ENCODE peak calls at places on chromosome 19, in five cellular contexts. D, E, C, O and U are unnamed samples.

GRCh38 chr19:45499196-45500180 is 1.2 kb downstream of the PPM1N start:
- DNase-seq in D (no peak), E (no peak), C (no peak), O (peak), U (peak)

GRCh38 chr19:55703790-55704215 is 28.8 kb downstream of the EPN1 start:
- DNase-seq in D (no peak), E (peak), C (no peak), O (peak), U (peak)

GRCh38 chr19:11279505-11280236 is 16.3 kb upstream of the TSPAN16 start:
- DNase-seq in D (no peak), E (no peak), C (no peak), O (no peak), U (peak)

GRCh38 chr19:51726049-51726448 is 2.3 kb upstream of the HAS1 start:
- DNase-seq in D (no peak), E (no peak), C (no peak), O (peak), U (no peak)

GRCh38 chr19:55212447-55212846 is 3.1 kb upstream of the PTPRH start:
- DNase-seq in D (no peak), E (no peak), C (peak), O (peak), U (peak)

GRCh38 chr19:13976446-13976845 is 24.1 kb downstream of the DCAF15 start:
- DNase-seq in D (no peak), E (no peak), C (no peak), O (no peak), U (no peak)

GRCh38 chr19:3655402-3656072 is 28.9 kb upstream of the CACTIN start:
- DNase-seq in D (no peak), E (peak), C (no peak), O (peak), U (peak)

GRCh38 chr19:50414850-50415660 is 3.7 kb upstream of the SPIB start:
- DNase-seq in D (peak), E (peak), C (peak), O (peak), U (peak)

GRCh38 chr19:53422551-53422950 is 9.2 kb upstream of the ZNF761 start:
- DNase-seq in D (no peak), E (no peak), C (no peak), O (no peak), U (no peak)

GRCh38 chr19:38514812-38515633 is 81.5 kb downstream of the RYR1 start:
- DNase-seq in D (peak), E (peak), C (peak), O (peak), U (peak)

GRCh38 chr19:45443462-45444317 is 20.0 kb upstream of the ERCC1 start:
- DNase-seq in D (peak), E (peak), C (peak), O (peak), U (peak)

GRCh38 chr19:55580628-55581144 is at the start of gene ZNF579:
- DNase-seq in D (peak), E (peak), C (peak), O (peak), U (peak)

GRCh38 chr19:28065026-28065425 is 1147.9 kb downstream of the UQCRFS1 start:
- DNase-seq in D (no peak), E (no peak), C (no peak), O (no peak), U (no peak)

GRCh38 chr19:47414469-47414868 is 4.9 kb downstream of the MEIS3 start:
- DNase-seq in D (no peak), E (no peak), C (no peak), O (no peak), U (peak)

GRCh38 chr19:38285567-38285966 is 18.5 kb upstream of the C19orf33 start:
- DNase-seq in D (no peak), E (no peak), C (no peak), O (no peak), U (no peak)

GRCh38 chr19:1630012-1630411 is 22.4 kb downstream of the TCF3 start:
- DNase-seq in D (no peak), E (no peak), C (no peak), O (no peak), U (no peak)

GRCh38 chr19:1627194-1627593 is 21.9 kb upstream of the UQCR11 start:
- DNase-seq in D (no peak), E (no peak), C (no peak), O (no peak), U (no peak)

GRCh38 chr19:1630811-1631210 is 21.6 kb downstream of the TCF3 start:
- DNase-seq in D (no peak), E (no peak), C (no peak), O (no peak), U (no peak)

GRCh38 chr19:1631557-1632100 is 20.8 kb downstream of the TCF3 start:
- DNase-seq in D (no peak), E (no peak), C (no peak), O (no peak), U (no peak)

DNA sequence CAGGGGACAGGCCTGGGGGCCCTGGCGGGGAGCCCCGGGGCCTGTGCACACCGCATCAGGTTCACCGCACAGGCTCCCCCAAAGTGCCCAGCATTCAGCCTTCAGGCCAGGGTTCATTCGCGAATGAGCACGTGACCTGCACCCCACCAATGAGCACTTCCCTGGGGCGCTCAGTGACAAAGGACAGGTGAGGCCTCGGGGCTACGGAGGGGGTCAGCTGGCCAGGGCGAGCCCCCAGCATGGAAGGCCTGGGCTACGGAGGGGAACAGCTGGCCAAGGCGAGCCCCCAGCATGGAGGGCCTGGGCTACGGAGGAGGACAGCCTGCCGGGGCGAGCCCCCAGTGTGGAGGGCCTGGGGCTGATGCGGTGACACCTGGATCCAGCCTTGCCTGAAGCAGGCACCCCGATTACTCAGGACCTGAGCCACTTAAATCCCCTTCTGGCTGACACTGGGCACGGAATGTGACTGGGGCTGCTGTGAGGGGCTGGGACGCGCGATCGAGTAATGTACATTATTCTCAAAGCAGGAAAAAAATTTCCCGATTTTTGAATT is 23.1 kb downstream of the TCF3 start:
- DNase-seq in D (no peak), E (no peak), C (no peak), O (no peak), U (no peak)
- TF ChIP-seq POLR2A in D (no peak), E (no peak), C (no peak), O (no peak), U (no peak)

DNA sequence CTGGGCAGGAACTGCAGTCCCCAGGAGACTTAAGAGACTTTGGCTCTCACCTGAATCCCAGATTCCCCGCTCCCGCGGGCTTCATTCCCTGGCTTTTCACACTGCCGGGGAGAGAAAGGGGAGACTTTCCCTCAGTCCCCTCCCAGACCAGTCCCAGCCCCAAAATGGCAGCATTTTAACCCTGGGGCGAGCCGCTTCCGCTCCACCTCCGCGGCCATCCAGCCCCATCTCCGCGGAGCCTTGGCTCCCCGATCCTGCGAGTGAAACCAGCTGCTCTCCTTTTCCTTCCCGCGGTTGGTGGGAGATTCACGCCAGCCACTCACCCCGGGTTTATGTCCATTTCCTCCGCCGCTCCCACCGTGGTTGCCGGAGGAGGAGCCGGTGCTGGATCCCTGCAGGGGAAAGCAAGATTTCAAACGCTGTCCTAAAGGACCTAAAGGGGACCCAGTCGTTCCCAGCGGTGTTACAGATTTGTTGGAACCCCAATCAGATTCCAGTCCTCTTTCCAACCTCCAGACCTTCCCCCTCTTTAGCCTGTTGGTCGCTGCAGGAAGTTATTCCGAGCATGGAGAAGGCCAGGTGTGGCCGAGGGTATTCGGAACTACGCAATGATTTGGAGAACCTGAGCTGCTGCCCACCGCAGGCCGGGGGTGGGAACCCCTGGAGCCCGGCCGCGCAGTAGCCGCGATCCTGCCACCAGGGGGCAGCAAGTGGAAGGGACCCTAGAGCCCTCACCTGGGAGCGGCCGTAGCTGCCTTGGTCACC is 3.4 kb downstream of the DMKN start:
- DNase-seq in D (peak), E (peak), C (peak), O (peak), U (peak)
- TF ChIP-seq POLR2A in D (no peak), E (no peak), C (no peak), O (no peak), U (no peak)

GRCh38 chr19:43780706-43781525 is at the start of gene KCNN4:
- DNase-seq in D (no peak), E (peak), C (peak), O (peak), U (peak)
- TF ChIP-seq POLR2A in D (no peak), E (peak), C (peak), O (peak), U (peak)

GRCh38 chr19:2479556-2480194 is 3.7 kb downstream of the GADD45B start:
- DNase-seq in D (no peak), E (no peak), C (no peak), O (no peak), U (no peak)
- TF ChIP-seq POLR2A in D (no peak), E (no peak), C (no peak), O (no peak), U (no peak)

DNA sequence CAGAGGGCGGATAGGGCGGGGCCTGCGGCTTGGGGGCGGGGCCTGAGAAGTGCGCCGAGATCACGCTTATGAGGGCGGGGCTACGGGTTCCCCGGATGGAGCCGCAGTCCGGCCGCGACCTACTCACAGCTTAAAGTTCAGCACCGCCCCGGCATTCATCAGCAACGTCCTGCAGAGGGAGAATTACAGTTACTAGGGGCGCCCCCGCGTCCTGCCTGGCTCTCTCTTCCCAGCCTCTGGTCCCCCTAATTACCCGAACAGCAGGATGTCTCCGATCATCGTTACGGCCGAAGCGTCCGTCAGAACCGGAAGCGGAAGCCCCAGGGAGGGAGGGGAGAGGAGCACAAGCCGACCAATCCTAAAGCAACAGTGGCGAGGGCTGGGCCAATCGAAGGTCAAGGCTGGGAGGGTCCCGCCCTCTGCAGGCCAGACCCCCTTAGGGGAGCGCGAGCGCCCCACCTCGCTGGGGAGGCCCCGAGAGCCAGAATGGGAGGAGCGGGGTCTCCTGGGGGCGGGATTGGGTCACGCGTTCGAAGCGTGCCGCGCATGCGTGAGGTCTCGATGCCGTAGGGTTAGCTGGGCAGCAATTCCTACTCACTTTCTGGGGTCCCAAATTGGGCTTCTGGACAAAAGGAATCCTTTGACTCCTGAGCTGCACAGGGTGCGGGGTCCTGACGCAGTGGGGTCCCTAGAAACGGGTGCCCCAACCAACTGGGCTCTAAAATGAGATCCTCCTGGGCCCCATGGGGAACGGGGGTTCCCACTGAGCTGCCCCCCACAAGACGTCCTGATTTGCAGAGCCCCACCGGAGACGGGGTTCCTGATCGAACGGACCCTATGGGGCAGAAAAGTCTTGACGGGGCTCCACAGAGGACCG is at the start of gene SMIM7:
- DNase-seq in D (peak), E (peak), C (peak), O (peak), U (peak)
- TF ChIP-seq POLR2A in D (peak), E (peak), C (peak), O (peak), U (peak)

DNA sequence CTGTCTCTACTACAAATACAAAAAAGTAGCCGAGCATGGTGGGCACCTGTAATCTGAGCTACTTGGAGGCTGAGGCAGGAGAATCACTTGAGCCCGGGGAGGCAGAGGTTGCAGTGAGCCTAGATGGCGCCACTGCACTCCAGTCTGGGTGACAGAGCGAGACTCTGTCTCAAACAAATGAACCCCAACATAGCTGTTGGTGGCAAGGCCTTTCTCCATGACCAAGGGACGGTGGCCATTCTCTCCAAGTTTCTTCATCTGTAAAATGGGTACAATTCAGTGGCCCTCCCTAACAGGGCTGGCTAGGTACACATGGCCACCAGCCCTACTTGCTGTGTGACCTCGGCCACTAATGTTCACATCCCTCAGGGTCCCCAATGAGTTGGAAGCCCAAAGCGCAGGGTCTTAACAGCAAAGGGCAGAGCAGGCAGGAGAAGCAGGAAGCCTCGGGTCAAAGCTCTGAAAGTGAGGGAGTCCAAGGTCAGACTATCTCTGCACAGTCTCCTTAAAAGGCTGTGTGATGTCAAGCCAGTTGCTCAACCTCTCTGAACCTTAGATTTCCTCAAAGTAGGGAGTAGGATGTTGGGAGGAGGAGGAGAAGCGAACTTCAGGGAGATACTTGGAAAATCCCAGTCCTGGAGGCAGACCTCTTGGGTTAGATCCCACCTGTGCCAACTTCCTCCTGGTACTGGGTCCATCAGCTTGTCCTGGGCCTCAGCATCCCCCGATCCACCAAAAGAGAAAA is 2.7 kb downstream of the JUND start:
- DNase-seq in D (no peak), E (no peak), C (no peak), O (peak), U (peak)
- TF ChIP-seq POLR2A in D (no peak), E (no peak), C (no peak), O (peak), U (no peak)

GRCh38 chr19:8360196-8360595 is 3.8 kb upstream of the ANGPTL4 start:
- DNase-seq in D (no peak), E (no peak), C (no peak), O (no peak), U (no peak)

GRCh38 chr19:8358948-8359347 is 5.0 kb upstream of the ANGPTL4 start:
- DNase-seq in D (no peak), E (no peak), C (no peak), O (no peak), U (no peak)

GRCh38 chr19:8363803-8364771 is at the start of gene ANGPTL4:
- DNase-seq in D (peak), E (peak), C (peak), O (peak), U (peak)

GRCh38 chr19:8366121-8366581 is 2.2 kb downstream of the ANGPTL4 start:
- DNase-seq in D (no peak), E (peak), C (no peak), O (no peak), U (no peak)

DNA sequence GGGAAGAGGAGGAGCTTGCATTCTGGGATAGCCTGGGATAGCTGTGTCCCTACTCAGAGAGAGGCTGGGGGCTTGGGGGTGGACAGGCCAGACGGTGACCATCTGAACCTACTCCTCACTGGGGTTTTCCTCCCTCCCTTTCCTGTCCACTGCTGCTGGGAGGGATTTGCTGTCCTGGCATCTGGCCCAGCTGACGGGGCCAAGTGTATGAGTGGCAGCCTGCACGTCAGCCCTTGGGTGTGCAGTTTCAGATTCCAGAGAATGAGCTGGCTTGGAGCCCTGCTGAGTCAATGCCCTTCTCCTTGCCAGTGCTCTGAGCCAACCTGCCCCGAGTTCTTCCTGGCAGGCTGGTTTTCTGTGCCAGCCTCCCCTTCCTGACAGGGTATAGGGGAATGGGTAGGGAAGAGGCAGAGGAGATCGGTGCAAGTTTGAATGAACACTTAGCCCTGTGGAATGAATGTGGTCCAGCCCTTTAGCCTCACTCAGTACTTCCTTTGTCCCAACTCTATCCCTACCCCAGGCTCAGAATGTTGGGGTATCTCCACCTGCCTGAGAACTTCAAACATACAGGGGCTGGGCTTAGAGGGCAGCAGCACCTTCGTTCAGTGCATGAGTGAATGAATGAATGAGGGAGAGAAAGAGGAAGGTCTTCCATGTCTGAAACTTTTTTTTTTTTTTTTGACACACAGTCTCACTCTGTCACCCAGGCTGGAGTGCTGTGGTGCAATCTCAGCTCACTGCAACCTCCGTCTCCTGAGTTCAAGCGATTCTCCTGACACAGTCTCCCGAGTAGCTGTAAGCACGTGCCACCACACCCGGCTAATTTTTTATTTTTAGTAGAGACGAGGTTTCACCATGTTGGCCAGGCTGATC is 1.8 kb upstream of the ANGPTL4 start:
- DNase-seq in D (peak), E (peak), C (peak), O (peak), U (peak)
- TF ChIP-seq POLR2A in D (peak), E (no peak), C (no peak), O (peak), U (no peak)